ENCODE peak calls at places on chromosomes 2 and 18, in four cellular contexts. Y is K562, L is HepG2, H is GM12878. Q is an unnamed sample.
A peak's percentile ranks its signal among the peaks of the same experiment; 100 is the strongest.

GRCh38 chr2:236162031-236162803 is 6.0 kb downstream of the GBX2 start:
- DNase-seq in Y (no peak), L (no peak), H (no peak), Q (no peak)

GRCh38 chr2:178521304-178522150 is 41.3 kb downstream of the PLEKHA3 start:
- DNase-seq in Y (no peak), L (no peak), H (no peak), Q (no peak)

GRCh38 chr2:181563101-181563692 is 93.7 kb downstream of the CERKL start:
- DNase-seq in Y (no peak), L (no peak), H (no peak), Q (no peak)

GRCh38 chr2:192128655-192129054 is 66.1 kb downstream of the TMEFF2 start:
- DNase-seq in Y (no peak), L (no peak), H (no peak), Q (no peak)

GRCh38 chr2:168948621-168949212 is 47.6 kb downstream of the G6PC2 start:
- DNase-seq in Y (peak; percentile 57), L (peak; percentile 13), H (no peak), Q (peak; percentile 46)

GRCh38 chr18:74722237-74722636 is 124.6 kb downstream of the ZNF407 start:
- DNase-seq in Y (no peak), L (no peak), H (no peak), Q (no peak)

GRCh38 chr2:85159589-85159988 is 26.4 kb downstream of the TCF7L1 start:
- DNase-seq in Y (no peak), L (no peak), H (no peak), Q (no peak)

GRCh38 chr18:31399336-31400032 is 22.9 kb downstream of the DSG4 start:
- DNase-seq in Y (no peak), L (peak; percentile 55), H (no peak), Q (no peak)

GRCh38 chr2:128403814-128404708 is 85.4 kb upstream of the HS6ST1 start:
- DNase-seq in Y (no peak), L (no peak), H (no peak), Q (no peak)

GRCh38 chr2:45845566-45845965 is 194.1 kb downstream of the PRKCE start:
- DNase-seq in Y (no peak), L (no peak), H (no peak), Q (no peak)

GRCh38 chr18:79964330-79965118 is at the start of gene HSBP1L1:
- DNase-seq in Y (no peak), L (peak; percentile 65), H (no peak), Q (peak; percentile 49)

GRCh38 chr2:141329949-141330348 is 800.9 kb downstream of the LRP1B start:
- DNase-seq in Y (no peak), L (no peak), H (no peak), Q (no peak)

GRCh38 chr2:19038096-19039015 is 320.1 kb downstream of the OSR1 start:
- DNase-seq in Y (no peak), L (no peak), H (no peak), Q (no peak)

GRCh38 chr18:49572935-49573334 is 11.1 kb downstream of the LIPG start:
- DNase-seq in Y (no peak), L (no peak), H (no peak), Q (no peak)

GRCh38 chr2:156883828-156884615 is 373.5 kb upstream of the GALNT5 start:
- DNase-seq in Y (no peak), L (no peak), H (no peak), Q (no peak)

GRCh38 chr2:239166201-239166834 is 234.5 kb downstream of the HDAC4 start:
- DNase-seq in Y (no peak), L (no peak), H (no peak), Q (no peak)

GRCh38 chr18:33444699-33445098 is 4.2 kb upstream of the CCDC178 start:
- DNase-seq in Y (no peak), L (no peak), H (no peak), Q (no peak)

GRCh38 chr18:12010187-12010802 is 29.0 kb downstream of the IMPA2 start:
- DNase-seq in Y (no peak), L (no peak), H (no peak), Q (no peak)

GRCh38 chr2:5690718-5691658 is 1.2 kb upstream of the SOX11 start:
- DNase-seq in Y (no peak), L (no peak), H (no peak), Q (no peak)

DNA sequence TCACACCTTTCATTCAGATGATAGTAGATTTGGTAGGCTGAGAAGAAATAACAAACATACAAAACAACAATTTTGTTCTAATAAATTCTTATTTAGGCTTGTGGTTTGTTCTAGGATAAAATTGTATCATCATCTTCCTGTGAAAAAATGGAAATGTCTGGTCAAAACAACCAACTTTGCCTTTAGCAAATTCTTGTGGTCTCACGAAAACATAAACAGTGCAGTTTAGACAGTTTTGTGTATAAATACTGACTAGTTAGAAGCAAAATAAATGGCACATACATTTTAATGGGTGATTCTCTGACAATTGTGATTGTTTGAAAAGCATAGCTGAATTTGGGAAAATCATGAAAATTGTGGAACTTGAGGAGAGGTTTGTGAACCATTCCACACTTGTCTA is 180.1 kb downstream of the TDRD15 start:
- DNase-seq in Y (no peak), L (no peak), H (no peak), Q (no peak)
- TF ChIP-seq TARDBP in Y (no peak), L (no peak), H (no peak), Q (no peak)

GRCh38 chr2:53970898-53971681 is at the start of gene PSME4:
- DNase-seq in Y (peak; percentile 93), L (peak; percentile 87), H (no peak), Q (peak; percentile 87)
- TF ChIP-seq FOXK2 in Y (no peak), L (no peak), H (no peak), Q (no peak)

GRCh38 chr2:136286423-136286822 is 168.5 kb upstream of the CXCR4 start:
- DNase-seq in Y (no peak), L (no peak), H (no peak), Q (no peak)

GRCh38 chr2:136282238-136282775 is 164.4 kb upstream of the CXCR4 start:
- DNase-seq in Y (no peak), L (no peak), H (no peak), Q (no peak)

GRCh38 chr2:136284226-136285119 is 166.5 kb upstream of the CXCR4 start:
- DNase-seq in Y (no peak), L (no peak), H (peak; percentile 25), Q (no peak)

GRCh38 chr2:136281281-136282117 is 163.6 kb upstream of the CXCR4 start:
- DNase-seq in Y (no peak), L (no peak), H (peak; percentile 25), Q (no peak)
- TF ChIP-seq TARDBP in Y (no peak), L (no peak), H (no peak), Q (no peak)

GRCh38 chr2:34822616-34823015 is 1223.5 kb upstream of the FAM98A start:
- DNase-seq in Y (no peak), L (no peak), H (no peak), Q (no peak)

GRCh38 chr2:34828481-34828880 is 1229.4 kb upstream of the FAM98A start:
- DNase-seq in Y (no peak), L (no peak), H (no peak), Q (no peak)

GRCh38 chr2:34831096-34831495 is 1232.0 kb upstream of the FAM98A start:
- DNase-seq in Y (no peak), L (no peak), H (no peak), Q (no peak)

GRCh38 chr2:34825671-34826070 is 1226.6 kb upstream of the FAM98A start:
- DNase-seq in Y (no peak), L (no peak), H (no peak), Q (no peak)
- TF ChIP-seq FOXK2 in Y (no peak), L (no peak), H (no peak), Q (no peak)

GRCh38 chr2:127164761-127165538 is 55.1 kb downstream of the CYP27C1 start:
- DNase-seq in Y (no peak), L (no peak), H (no peak), Q (no peak)

GRCh38 chr2:127162261-127163089 is 55.5 kb upstream of the BIN1 start:
- DNase-seq in Y (no peak), L (no peak), H (no peak), Q (no peak)

GRCh38 chr2:127166221-127166860 is 53.8 kb downstream of the CYP27C1 start:
- DNase-seq in Y (no peak), L (no peak), H (no peak), Q (no peak)

GRCh38 chr2:127163922-127164321 is 56.2 kb downstream of the CYP27C1 start:
- DNase-seq in Y (no peak), L (no peak), H (no peak), Q (no peak)

DNA sequence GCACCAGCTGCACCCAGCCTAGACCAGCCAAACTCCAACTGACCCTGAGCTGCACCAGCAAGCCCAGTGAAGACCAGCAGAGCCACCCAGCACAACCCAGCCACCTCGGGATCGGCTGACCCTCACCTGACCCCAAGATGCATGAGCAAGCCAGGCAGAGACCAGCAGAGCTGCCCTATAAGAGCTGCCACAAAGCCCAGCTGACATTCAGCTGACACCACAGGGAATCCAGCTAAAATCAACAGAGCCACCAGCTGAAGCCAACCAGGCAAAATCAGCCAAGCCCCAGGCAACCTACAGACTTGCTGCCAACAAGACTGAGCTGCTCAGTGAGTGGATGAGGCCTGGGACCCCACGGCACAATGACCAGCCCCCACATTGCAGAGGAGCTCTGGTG is 54.6 kb downstream of the CYP27C1 start:
- DNase-seq in Y (no peak), L (no peak), H (no peak), Q (no peak)
- TF ChIP-seq TARDBP in Y (no peak), L (no peak), H (no peak), Q (no peak)

GRCh38 chr18:40414155-40414754 is 1540.8 kb upstream of the PIK3C3 start:
- DNase-seq in Y (no peak), L (no peak), H (no peak), Q (no peak)
- TF ChIP-seq FOXK2 in Y (no peak), L (no peak), H (no peak), Q (no peak)

DNA sequence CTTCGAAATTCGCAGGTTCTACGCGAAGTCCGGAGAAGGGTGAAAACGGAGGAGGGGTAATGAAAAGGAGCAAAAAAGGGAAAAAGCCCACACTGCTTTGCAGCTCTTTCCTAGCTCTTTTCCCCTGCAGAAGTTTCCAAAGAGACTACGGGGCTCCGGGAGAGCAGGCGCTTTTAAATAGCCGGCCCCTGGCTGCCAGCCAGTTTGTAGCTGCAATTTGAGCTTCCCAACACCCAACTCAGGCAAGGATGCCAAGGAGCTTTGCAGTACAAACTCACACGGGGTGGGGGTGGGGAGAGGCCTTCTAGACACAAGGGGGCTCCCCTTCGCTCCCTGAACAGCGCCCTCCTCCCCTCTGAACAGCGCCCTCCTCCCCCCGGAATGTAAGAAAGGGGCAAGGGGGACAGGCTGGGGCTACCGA is at the start of gene IGFBP5:
- DNase-seq in Y (no peak), L (no peak), H (no peak), Q (peak; percentile 47)
- TF ChIP-seq TARDBP in Y (no peak), L (no peak), H (no peak), Q (no peak)

Q was measured in HEK293T.